ENCODE peak calls at places on chromosome 19, in four cellular contexts. W is CD8-positive, alpha-beta T cell; P is pancreas; Y is DND-41. F is an unnamed sample.

GRCh38 chr19:38676023-38676877 is 28.8 kb downstream of the ACTN4 start:
- DNase-seq in Y (no peak), P (no peak), W (no peak), F (peak)

GRCh38 chr19:30135358-30135757 is 193.3 kb downstream of the URI1 start:
- DNase-seq in P (no peak), Y (no peak), W (no peak), F (no peak)

GRCh38 chr19:35063940-35064818 is 22.7 kb downstream of the HPN start:
- DNase-seq in W (no peak), P (no peak), Y (no peak), F (no peak)

GRCh38 chr19:47097396-47098217 is 16.0 kb downstream of the ZC3H4 start:
- DNase-seq in P (no peak), W (no peak), Y (no peak), F (no peak)

GRCh38 chr19:39111593-39112199 is 13.9 kb upstream of the PAK4 start:
- DNase-seq in Y (no peak), P (no peak), W (no peak), F (no peak)

GRCh38 chr19:46859637-46860124 is 1.1 kb upstream of the ARHGAP35 start:
- DNase-seq in Y (no peak), P (peak), W (no peak), F (no peak)

GRCh38 chr19:19550454-19550842 is 12.4 kb downstream of the CILP2 start:
- DNase-seq in P (no peak), Y (no peak), W (no peak), F (no peak)

GRCh38 chr19:33417751-33418150 is 44.2 kb downstream of the CEBPG start:
- DNase-seq in W (no peak), Y (no peak), P (no peak), F (no peak)

GRCh38 chr19:5131866-5132561 is 163.1 kb downstream of the KDM4B start:
- DNase-seq in Y (peak), P (no peak), W (no peak), F (peak)

GRCh38 chr19:56637976-56638555 is 4.9 kb upstream of the SMIM17 start:
- DNase-seq in W (peak), P (peak), Y (peak), F (peak)

GRCh38 chr19:3162418-3163229 is 15.9 kb upstream of the S1PR4 start:
- DNase-seq in W (no peak), Y (peak), P (no peak), F (peak)

GRCh38 chr19:21321996-21322395 is 7.2 kb downstream of the ZNF708 start:
- DNase-seq in Y (no peak), P (no peak), W (no peak), F (no peak)

GRCh38 chr19:34578173-34578572 is 96.6 kb downstream of the WTIP start:
- DNase-seq in Y (no peak), W (no peak), P (no peak), F (no peak)

GRCh38 chr19:42023121-42023942 is 29.3 kb upstream of the ATP1A3 start:
- DNase-seq in P (no peak), W (peak), Y (peak), F (peak)

GRCh38 chr19:37342753-37343152 is 28.1 kb upstream of the ZNF527 start:
- DNase-seq in W (no peak), Y (no peak), P (no peak), F (no peak)

GRCh38 chr19:372306-372890 is 27.8 kb upstream of the MIER2 start:
- DNase-seq in W (no peak), Y (no peak), P (no peak), F (no peak)

GRCh38 chr19:34337747-34338146 is 27.2 kb upstream of the GPI start:
- DNase-seq in W (no peak), P (peak), Y (no peak), F (no peak)

GRCh38 chr19:3954107-3954506 is 16.8 kb downstream of the DAPK3 start:
- DNase-seq in P (no peak), W (no peak), Y (no peak), F (no peak)

DNA sequence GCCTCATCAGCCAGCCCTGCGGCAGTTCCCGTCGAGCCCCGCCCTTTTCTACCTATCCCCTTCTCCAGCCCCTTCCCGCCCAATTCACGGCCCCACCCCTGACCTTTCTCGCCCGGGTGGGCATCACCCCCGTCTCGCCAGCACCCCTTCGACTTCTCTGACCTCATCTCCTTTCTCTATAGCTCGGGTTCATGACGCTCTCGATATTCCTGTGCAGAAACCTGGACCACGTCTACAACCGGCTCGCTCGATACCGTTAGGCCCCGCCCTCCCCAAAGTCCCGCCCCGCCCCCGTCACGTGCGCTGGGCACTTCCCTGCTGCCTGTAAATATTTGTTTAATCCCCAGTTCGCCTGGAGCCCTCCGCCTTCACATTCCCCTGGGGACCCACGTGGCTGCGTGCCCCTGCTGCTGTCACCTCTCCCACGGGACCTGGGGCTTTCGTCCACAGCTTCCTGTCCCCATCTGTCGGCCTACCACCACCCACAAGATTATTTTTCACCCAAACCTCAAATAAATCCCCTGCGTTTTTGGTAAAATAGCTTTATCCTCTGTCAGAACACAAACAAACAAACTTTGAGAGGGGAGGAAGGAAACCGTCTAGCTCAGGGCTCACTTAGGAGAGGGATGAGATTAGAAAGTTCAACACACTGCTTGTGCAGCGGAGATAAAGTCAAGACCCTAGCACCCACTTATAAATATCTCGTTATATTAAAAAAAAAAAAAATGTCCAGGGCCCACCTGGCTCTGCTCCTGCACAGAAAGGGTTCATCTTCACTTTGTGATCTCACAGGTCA is 5.1 kb downstream of the CD37 start:
- DNase-seq in P (peak), W (no peak), Y (peak), F (peak)
- H3K4me3 ChIP-seq in P (peak), W (no peak), Y (no peak), F (peak)

GRCh38 chr19:40607898-40608621 is 6.9 kb downstream of the LTBP4 start:
- DNase-seq in W (no peak), Y (no peak), P (no peak), F (no peak)

GRCh38 chr19:40607311-40607871 is 6.2 kb downstream of the LTBP4 start:
- DNase-seq in Y (no peak), W (no peak), P (no peak), F (no peak)

GRCh38 chr19:40609561-40610395 is 8.6 kb downstream of the LTBP4 start:
- DNase-seq in Y (peak), P (peak), W (peak), F (peak)

GRCh38 chr19:40610396-40611064 is 9.4 kb downstream of the LTBP4 start:
- DNase-seq in W (peak), P (peak), Y (peak), F (no peak)

GRCh38 chr19:40608957-40609356 is 7.8 kb downstream of the LTBP4 start:
- DNase-seq in W (no peak), Y (no peak), P (no peak), F (no peak)
- H3K4me3 ChIP-seq in W (no peak), Y (no peak), P (no peak), F (peak)

DNA sequence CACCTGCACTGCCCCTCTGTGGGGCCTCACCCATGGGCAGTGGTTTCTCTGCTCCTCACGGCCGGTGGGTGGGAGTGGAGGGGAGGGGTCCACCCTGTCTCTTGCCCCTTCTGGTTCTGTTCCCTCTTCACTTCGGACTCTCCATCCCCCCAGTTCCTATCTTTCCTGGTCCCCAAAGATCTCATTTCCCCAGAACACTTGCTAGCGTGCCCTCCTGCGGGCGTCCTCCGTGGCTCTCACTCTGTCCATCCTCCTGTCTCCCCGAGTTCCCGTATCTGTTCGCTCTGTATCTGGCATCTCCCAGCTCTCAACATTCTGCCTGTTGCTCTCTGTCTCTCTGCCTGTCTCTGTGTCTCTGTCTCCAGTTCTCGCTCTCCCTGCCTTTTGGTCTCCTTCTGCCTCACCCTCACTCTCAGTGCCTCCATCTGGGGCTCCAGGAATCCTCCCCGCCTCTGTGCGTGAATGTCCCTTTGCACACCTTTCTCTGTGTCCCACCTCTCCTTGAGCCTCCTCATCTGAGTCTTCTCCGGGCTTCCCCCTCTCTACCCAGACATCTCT is 363 bp downstream of the SPIB start:
- DNase-seq in Y (no peak), W (no peak), P (no peak), F (no peak)
- H3K4me3 ChIP-seq in Y (no peak), W (no peak), P (no peak), F (peak)

DNA sequence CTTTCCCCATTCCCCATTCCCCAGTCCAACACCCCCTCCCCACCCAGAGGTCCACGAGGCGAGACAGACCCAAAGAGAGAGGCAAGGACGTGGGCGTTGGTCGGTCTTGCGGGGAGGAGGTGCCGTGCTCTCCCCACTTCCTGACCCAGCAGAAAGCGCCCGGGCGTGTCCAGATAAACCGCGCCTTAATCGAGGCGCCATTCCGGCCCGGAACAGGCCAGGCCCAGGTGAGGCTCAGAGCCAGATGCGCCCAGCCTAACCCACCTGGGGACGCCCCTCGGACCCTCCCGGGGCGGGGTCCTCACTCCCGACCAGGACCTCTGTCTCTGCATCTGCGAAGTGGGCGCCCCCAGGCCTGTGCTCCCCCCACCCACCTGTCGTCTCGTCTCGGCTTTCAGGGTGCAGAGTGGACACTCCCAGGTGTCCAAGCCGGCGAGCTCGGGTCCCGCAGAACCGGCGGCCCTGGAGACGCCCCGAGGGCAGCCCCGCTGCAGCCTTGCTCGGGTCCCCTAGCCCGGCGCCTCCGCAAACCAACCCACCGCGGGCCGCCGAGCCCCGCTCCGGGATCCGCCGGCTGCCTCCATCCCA is 5.1 kb upstream of the ONECUT3 start:
- DNase-seq in Y (no peak), P (no peak), W (no peak), F (peak)
- H3K4me3 ChIP-seq in Y (no peak), P (no peak), W (no peak), F (no peak)

GRCh38 chr19:17236414-17236716 is 9.4 kb downstream of the NR2F6 start:
- DNase-seq in P (no peak), W (no peak), Y (no peak), F (no peak)
- H3K4me3 ChIP-seq in P (no peak), W (no peak), Y (peak), F (peak)

DNA sequence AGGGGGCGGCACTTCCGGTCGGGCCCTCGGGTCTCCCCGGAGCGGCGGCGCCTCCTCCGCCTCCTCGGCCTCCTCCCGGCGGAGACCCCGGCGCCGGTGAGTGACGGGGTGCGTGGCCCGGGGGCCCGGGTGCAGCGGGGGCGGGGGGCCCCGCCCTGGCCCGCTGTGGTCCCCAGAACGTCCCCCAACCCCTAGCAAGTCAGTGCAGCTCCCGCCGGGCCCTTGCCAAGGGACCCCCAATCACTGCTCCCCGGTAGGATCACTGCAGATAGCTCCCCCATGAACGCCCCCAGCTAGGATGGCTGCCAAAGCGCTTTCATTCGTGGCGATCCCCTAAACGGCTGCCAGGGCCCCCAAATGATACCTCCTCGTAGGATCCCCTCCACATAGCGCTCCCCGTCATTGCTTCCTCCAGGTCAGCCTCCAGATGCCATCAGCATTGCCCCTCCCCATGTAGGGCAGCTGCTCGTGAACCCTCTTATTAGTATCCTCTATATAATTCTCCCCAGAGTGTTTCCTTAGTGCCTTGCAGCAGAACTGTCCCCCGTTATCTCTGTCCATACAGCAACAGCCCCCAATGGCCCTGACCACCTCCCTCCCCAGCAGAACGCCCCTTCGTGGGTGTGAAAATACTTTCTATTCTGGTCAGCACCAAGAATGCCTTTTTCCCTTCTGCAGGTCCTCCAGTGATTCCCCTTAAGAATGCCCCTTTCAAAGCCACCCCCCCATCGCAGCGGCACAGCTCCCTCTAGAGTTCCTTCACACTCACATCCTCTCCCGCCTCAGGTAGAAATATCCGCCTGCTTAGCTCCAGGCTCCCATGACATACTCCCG is at the start of gene ZNF865:
- DNase-seq in W (peak), Y (peak), P (peak), F (peak)
- H3K4me3 ChIP-seq in W (peak), Y (peak), P (peak), F (peak)

GRCh38 chr19:48625891-48626327 is 6.6 kb downstream of the SPHK2 start:
- DNase-seq in P (no peak), W (no peak), Y (peak), F (no peak)

GRCh38 chr19:48627865-48628314 is 8.6 kb downstream of the SPHK2 start:
- DNase-seq in W (no peak), P (no peak), Y (no peak), F (no peak)

GRCh38 chr19:48629297-48629598 is 7.9 kb downstream of the DBP start:
- DNase-seq in P (no peak), Y (peak), W (no peak), F (no peak)

GRCh38 chr19:48628486-48629296 is 8.5 kb downstream of the DBP start:
- DNase-seq in W (no peak), P (no peak), Y (peak), F (no peak)

GRCh38 chr19:48627211-48627864 is 8.0 kb downstream of the SPHK2 start:
- DNase-seq in W (no peak), Y (no peak), P (no peak), F (no peak)
- H3K4me3 ChIP-seq in W (no peak), Y (no peak), P (no peak), F (no peak)

DNA sequence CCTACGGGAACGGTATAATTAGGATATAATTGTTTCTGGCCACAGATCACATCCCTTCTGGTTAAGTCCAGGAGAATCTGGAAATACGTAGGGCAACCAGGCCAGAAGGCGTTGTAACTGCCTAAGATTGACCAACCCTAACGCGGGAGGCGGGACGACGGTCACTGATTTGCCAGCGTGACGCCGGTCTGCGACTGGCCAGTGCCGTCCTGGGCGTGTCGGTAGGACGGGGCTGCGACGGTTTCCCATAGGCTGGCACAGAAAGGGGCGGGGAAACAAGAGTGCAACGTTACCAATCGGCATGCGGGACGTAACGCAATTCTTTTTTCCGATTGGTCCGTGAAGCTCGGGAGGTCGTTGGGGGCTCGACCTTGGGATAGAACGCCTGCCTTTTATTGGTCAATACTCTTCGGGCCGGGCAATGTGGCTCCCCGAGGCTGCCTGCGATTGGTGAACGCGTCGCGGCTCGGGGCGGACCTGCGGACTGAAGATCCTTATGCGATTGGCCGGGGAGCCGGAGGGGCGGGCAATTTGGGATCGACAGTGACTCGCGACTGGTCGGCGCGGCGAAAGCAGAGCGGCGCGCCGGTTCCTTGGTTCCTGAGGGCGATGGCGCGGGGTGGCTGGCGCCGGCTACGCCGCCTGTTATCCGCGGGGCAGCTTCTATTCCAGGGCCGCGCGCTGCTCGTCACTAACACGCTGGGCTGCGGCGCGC is at the start of gene MPV17L2:
- DNase-seq in P (peak), W (peak), Y (peak), F (peak)
- H3K4me3 ChIP-seq in P (peak), W (peak), Y (peak), F (peak)

DNA sequence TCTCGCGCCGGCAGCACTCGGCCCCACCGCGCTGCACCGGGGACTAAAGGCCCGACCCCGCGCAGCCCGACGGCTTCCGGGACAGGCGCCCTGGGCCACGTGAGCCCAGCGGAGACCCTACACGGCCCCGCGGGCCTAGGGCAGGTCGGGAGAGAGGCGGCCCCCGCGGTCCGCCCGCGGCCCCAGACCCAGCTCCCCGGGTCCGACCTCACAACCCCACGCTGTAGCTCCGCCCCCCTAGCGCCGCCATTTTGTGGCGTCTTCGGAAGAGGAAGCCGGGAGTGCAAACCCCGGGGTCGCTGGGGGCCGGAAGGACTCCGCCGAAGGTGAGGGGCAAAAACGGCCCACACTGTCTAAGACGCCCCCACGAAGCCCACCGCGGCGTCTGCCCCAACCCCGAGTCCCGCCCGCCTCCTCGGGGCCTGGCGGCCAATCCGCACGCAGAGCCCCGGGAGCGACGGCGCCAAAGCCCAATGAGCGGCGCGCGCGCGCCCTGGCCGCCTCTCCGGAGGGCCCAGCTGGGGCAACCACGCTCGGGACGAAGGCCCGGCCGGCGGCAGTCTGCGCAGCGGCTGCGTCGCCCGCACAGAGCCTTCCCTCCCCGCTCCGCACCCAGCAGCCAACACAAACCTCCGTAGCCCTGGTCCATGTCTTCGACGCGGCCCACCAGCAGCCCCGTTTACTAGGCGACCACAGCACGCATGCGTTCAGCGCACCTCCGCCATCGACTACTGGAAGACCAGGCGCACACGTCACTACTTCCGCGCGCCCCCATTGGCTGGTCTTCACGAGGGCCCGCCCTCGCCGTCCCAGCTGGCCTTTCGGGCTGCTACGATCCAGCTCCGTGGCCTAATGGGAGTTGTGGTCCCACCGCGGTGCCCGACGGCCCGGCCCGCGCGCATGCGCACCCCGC is at the start of gene AKAP8:
- DNase-seq in W (peak), Y (peak), P (peak), F (peak)
- H3K4me3 ChIP-seq in W (peak), Y (peak), P (peak), F (peak)